ENCODE peak calls at places on chromosomes 2 and 18, in five cellular contexts. M is esophagus squamous epithelium, N is neuronal stem cell, V is transverse colon, D is mammary epithelial cell. Y is an unnamed sample.
A peak's percentile ranks its signal among the peaks of the same experiment; 100 is the strongest.

GRCh38 chr2:186573528-186573927 is 16.3 kb upstream of the ITGAV start:
- DNase-seq in M (no peak), N (no peak), V (no peak), D (no peak), Y (no peak)

GRCh38 chr2:73022024-73022568 is 49.4 kb downstream of the SFXN5 start:
- DNase-seq in M (no peak), N (no peak), V (no peak), D (no peak), Y (no peak)

GRCh38 chr2:88658890-88659881 is 31.9 kb upstream of the EIF2AK3 start:
- DNase-seq in M (no peak), N (no peak), V (peak; percentile 18), D (no peak), Y (peak; percentile 11)

GRCh38 chr2:158497486-158497885 is 40.7 kb downstream of the PKP4 start:
- DNase-seq in M (no peak), N (no peak), V (no peak), D (peak; percentile 81), Y (peak; percentile 39)

GRCh38 chr2:72897785-72898184 is 10.6 kb downstream of the SPR start:
- DNase-seq in M (no peak), N (no peak), V (no peak), D (no peak), Y (no peak)

GRCh38 chr2:234996467-234997270 is 44.9 kb downstream of the SH3BP4 start:
- DNase-seq in M (no peak), N (peak; percentile 69), V (no peak), D (no peak), Y (no peak)

GRCh38 chr18:74083071-74083954 is 64.3 kb downstream of the FBXO15 start:
- DNase-seq in M (no peak), N (no peak), V (no peak), D (no peak), Y (no peak)

GRCh38 chr2:135056790-135057189 is 4.7 kb downstream of the RAB3GAP1 start:
- DNase-seq in M (no peak), N (no peak), V (no peak), D (no peak), Y (no peak)

GRCh38 chr2:148020036-148020357 is 540 bp downstream of the ORC4 start:
- DNase-seq in M (no peak), N (no peak), V (no peak), D (no peak), Y (no peak)

GRCh38 chr18:32920796-32921787 is 148.3 kb upstream of the KLHL14 start:
- DNase-seq in M (no peak), N (no peak), V (no peak), D (peak; percentile 92), Y (no peak)

GRCh38 chr2:156800065-156800556 is 363.9 kb downstream of the GPD2 start:
- DNase-seq in M (no peak), N (peak; percentile 37), V (no peak), D (no peak), Y (no peak)

GRCh38 chr18:35344736-35345459 is 678 bp upstream of the ZNF24 start:
- DNase-seq in M (no peak), N (no peak), V (no peak), D (no peak), Y (no peak)

GRCh38 chr18:35347991-35348390 is 3.8 kb upstream of the ZNF24 start:
- DNase-seq in M (no peak), N (no peak), V (no peak), D (no peak), Y (no peak)

GRCh38 chr18:35343936-35344735 is at the start of gene ZNF24:
- DNase-seq in M (peak; percentile 77), N (peak; percentile 85), V (peak; percentile 97), D (peak; percentile 87), Y (peak; percentile 94)

GRCh38 chr18:35345460-35345921 is 1.3 kb upstream of the ZNF24 start:
- DNase-seq in M (no peak), N (no peak), V (no peak), D (no peak), Y (peak; percentile 6)

GRCh38 chr18:35345950-35346349 is 1.7 kb upstream of the ZNF24 start:
- DNase-seq in M (no peak), N (no peak), V (no peak), D (no peak), Y (no peak)
- H3K27ac ChIP-seq in M (no peak overlapping the region), N (no peak overlapping the region), V (no peak overlapping the region), D (no peak overlapping the region), Y (no peak overlapping the region)

GRCh38 chr2:230950833-230951339 is 25.8 kb upstream of the GPR55 start:
- DNase-seq in M (no peak), N (no peak), V (no peak), D (no peak), Y (no peak)
- H3K27ac ChIP-seq in M (no peak overlapping the region), N (no peak overlapping the region), V (no peak overlapping the region), D (no peak overlapping the region), Y (no peak overlapping the region)

DNA sequence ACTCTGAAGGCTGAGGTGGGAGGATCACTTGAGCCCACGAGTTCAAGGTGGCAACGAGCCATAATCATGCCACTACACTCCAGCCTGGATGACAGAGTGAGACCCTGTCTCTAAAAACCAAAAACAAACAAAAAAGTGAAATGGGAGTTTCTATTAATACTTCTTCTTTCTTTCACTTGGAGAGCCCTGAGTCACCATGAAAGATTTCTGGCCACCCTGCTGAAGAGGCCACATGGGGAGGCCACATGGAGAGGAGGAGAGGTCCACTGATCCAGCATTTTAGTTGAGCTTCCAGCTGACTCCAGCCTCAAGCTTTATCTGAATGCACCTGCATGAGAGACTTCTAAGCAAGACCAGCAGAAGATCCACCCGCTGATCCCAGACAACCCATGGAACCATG is 74.2 kb upstream of the LAPTM4A start:
- DNase-seq in M (no peak), N (no peak), V (no peak), D (no peak), Y (no peak)
- H3K27ac ChIP-seq in M (peak overlapping the region; percentile 77), N (no peak overlapping the region), V (no peak overlapping the region), D (no peak overlapping the region), Y (no peak overlapping the region)

GRCh38 chr2:65991864-65992554 is 442.9 kb upstream of the MEIS1 start:
- DNase-seq in M (no peak), N (no peak), V (peak; percentile 9), D (no peak), Y (no peak)
- H3K27ac ChIP-seq in M (no peak overlapping the region), N (no peak overlapping the region), V (no peak overlapping the region), D (no peak overlapping the region), Y (no peak overlapping the region)

GRCh38 chr2:66433695-66433944 is 1.3 kb upstream of the MEIS1 start:
- DNase-seq in M (no peak), N (no peak), V (no peak), D (no peak), Y (no peak)
- H3K27ac ChIP-seq in M (peak overlapping the region; percentile 98), N (peak overlapping the region; percentile 91), V (peak overlapping the region; percentile 91), D (peak overlapping the region; percentile 52), Y (peak overlapping the region; percentile 35)

DNA sequence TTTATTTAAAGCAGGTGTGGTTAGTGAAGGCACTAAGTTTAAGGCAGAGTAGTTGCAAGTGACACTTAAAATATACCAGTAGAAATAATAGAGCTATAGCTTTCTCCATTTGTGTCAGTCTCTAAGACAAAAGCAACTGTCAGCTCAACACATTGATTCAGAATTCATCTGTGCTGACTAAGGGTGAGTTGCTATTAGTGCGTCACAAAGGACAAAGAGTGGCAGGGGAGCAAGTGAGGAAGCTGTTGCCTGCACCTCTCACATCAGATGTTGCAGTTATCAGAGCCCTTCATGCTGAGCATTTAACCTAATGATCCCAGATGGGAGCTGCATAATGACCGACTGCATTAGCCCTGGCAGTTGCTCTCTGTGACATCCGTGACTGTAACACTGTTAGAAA is 138.6 kb downstream of the DTNA start:
- DNase-seq in M (no peak), N (no peak), V (no peak), D (no peak), Y (no peak)
- H3K27ac ChIP-seq in M (no peak overlapping the region), N (no peak overlapping the region), V (no peak overlapping the region), D (no peak overlapping the region), Y (no peak overlapping the region)

GRCh38 chr2:25938345-25938744 is 44.0 kb downstream of the KIF3C start:
- DNase-seq in M (no peak), N (no peak), V (no peak), D (no peak), Y (no peak)
- H3K27ac ChIP-seq in M (no peak overlapping the region), N (no peak overlapping the region), V (no peak overlapping the region), D (no peak overlapping the region), Y (no peak overlapping the region)